ENCODE peak calls at places on chromosomes 1 and 21, in seven cellular contexts. P is psoas muscle, Y is GM06990, U is BJ, M is coronary artery, E is body of pancreas, N is cardiac fibroblast. W is an unnamed sample.

GRCh38 chr1:233394860-233395717 is 67.6 kb downstream of the MAP3K21 start:
- DNase-seq in P (no peak), Y (peak), U (peak), M (no peak), E (peak), N (peak), W (peak)

GRCh38 chr1:54284781-54285563 is 85.0 kb downstream of the MRPL37 start:
- DNase-seq in P (no peak), Y (no peak), U (no peak), M (no peak), E (no peak), N (no peak), W (no peak)

GRCh38 chr1:232057217-232057895 is 430.8 kb downstream of the DISC1 start:
- DNase-seq in P (no peak), Y (no peak), U (no peak), M (no peak), E (no peak), N (no peak), W (no peak)

GRCh38 chr21:38918629-38919346 is 113.1 kb downstream of the ETS2 start:
- DNase-seq in P (no peak), Y (no peak), U (no peak), M (peak), E (no peak), N (no peak), W (no peak)

GRCh38 chr1:81547261-81547911 is 253.3 kb upstream of the ADGRL2 start:
- DNase-seq in P (no peak), Y (no peak), U (no peak), M (no peak), E (no peak), N (no peak), W (no peak)

GRCh38 chr1:62462370-62462769 is 25.5 kb downstream of the USP1 start:
- DNase-seq in P (no peak), Y (no peak), U (no peak), M (no peak), E (no peak), N (no peak), W (no peak)

GRCh38 chr21:45365608-45366241 is 39.2 kb upstream of the COL18A1 start:
- DNase-seq in P (peak), Y (no peak), U (no peak), M (no peak), E (peak), N (peak), W (no peak)

GRCh38 chr1:199821029-199821779 is 206.3 kb upstream of the NR5A2 start:
- DNase-seq in P (no peak), Y (no peak), U (no peak), M (no peak), E (no peak), N (no peak), W (no peak)

GRCh38 chr1:198253668-198254067 is 96.9 kb downstream of the NEK7 start:
- DNase-seq in P (peak), Y (peak), U (peak), M (no peak), E (no peak), N (peak), W (peak)

GRCh38 chr21:39483917-39484316 is 32.1 kb downstream of the SH3BGR start:
- DNase-seq in P (no peak), Y (no peak), U (no peak), M (no peak), E (no peak), N (peak), W (no peak)

GRCh38 chr21:32406405-32406804 is 6.1 kb upstream of the EVA1C start:
- DNase-seq in P (no peak), Y (no peak), U (no peak), M (no peak), E (no peak), N (peak), W (no peak)

GRCh38 chr1:82445827-82446226 is 645.1 kb downstream of the ADGRL2 start:
- DNase-seq in P (no peak), Y (no peak), U (no peak), M (no peak), E (no peak), N (peak), W (no peak)

GRCh38 chr1:204453141-204453772 is 41.3 kb downstream of the PIK3C2B start:
- DNase-seq in P (no peak), Y (peak), U (no peak), M (no peak), E (no peak), N (no peak), W (peak)

GRCh38 chr1:1907098-1907736 is 7.8 kb upstream of the CALML6 start:
- DNase-seq in P (peak), Y (peak), U (no peak), M (no peak), E (peak), N (no peak), W (no peak)

GRCh38 chr1:230548357-230548756 is 93.9 kb upstream of the COG2 start:
- DNase-seq in P (no peak), Y (no peak), U (no peak), M (no peak), E (no peak), N (no peak), W (no peak)

GRCh38 chr1:197909346-197909745 is 6.9 kb downstream of the C1orf53 start:
- DNase-seq in P (no peak), Y (no peak), U (no peak), M (no peak), E (no peak), N (no peak), W (no peak)

GRCh38 chr1:90925928-90926869 is 95.6 kb downstream of the ZNF644 start:
- DNase-seq in P (no peak), Y (no peak), U (peak), M (no peak), E (no peak), N (peak), W (no peak)

GRCh38 chr1:221912230-221912629 is 170.3 kb upstream of the DUSP10 start:
- DNase-seq in P (no peak), Y (no peak), U (no peak), M (no peak), E (no peak), N (no peak), W (no peak)

DNA sequence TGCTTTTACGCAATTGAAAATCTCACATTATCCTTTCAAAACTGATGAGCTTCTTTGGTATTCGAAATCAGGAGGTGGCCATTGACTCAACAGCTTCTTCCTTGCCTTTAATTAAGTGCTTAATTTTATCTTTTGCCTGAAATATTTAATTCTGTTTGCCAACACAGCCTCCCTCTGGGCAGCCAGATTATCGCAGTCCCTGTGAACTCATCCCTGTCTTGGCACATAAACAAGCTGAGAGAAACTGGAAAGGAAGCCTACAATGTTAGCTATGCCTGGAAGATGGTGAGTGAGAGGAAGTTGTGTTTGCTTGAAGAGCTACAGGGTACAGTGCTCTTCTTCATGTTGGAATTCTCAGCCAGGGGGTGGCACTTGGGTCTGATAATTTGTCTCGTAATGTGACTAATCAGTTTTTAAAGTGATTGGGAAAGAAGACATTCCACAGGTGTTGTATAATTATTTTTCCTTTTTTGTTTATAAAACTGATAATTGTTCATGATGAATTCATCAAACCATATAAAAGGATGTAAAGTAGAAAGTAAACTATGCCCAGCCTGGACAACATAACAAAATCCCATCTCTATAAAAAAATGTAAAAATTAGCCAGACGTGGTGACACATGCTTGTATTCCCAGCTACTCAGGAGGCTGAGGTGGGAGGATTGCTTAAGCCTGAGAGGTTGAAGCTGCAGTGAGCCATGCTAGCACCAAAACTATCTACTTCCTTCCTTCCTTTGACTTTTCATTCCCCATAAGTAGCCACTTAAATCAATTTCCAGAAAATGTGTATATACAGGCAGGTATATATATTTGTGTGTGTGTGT is 90.1 kb upstream of the RAVER2 start:
- DNase-seq in P (no peak), Y (no peak), U (no peak), M (no peak), E (no peak), N (peak), W (no peak)
- TF ChIP-seq CTCF in P (peak), Y (no peak), U (peak), M (no peak), E (no peak), N (peak), W (no peak)

GRCh38 chr1:17629460-17629859 is 90.0 kb downstream of the ARHGEF10L start:
- DNase-seq in P (no peak), Y (no peak), U (no peak), M (no peak), E (no peak), N (no peak), W (no peak)
- TF ChIP-seq CTCF in P (peak), Y (peak), U (peak), M (no peak), E (no peak), N (no peak), W (no peak)

DNA sequence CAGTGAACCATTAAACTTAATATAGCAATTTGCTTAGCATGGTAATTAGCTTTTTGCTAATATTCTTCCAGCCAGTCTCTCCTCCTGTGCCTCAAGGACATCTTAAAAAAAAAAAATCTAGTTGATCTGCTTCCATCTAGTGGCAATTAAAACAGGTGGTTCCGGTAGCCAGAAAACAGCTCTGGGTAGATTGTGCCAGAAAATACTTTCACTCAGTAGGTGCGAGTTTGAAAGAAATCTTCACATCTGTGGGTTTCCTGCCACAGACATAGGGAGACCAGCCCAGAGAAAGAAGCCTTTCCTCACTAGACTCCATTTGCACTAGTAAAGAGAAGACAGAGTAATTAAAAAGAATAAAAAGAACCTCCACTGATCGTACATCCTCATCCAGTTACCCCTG is 17.1 kb downstream of the SELL start:
- DNase-seq in P (no peak), Y (no peak), U (no peak), M (no peak), E (no peak), N (no peak), W (no peak)
- TF ChIP-seq CTCF in P (no peak), Y (peak), U (no peak), M (no peak), E (no peak), N (no peak), W (no peak)

DNA sequence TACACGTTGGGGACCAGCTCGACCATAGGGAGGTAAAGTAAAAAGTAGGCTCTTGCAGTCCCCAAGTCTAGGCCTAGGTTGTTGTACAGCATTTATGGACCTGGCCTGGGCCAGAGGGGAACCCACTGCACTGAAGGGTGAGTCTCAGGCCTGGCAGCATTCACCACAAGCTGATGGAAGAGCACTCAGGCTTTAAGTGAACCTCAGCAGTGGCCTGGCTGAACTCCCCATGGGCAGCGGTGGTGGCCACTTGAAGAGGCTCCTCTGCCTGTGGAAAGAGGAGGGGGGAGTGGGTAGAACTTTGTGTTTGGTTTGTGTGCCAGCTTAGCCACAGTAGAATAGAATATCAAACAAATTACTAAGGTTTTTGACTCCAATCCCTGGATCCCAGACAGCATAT is 176.2 kb upstream of the PRMT6 start:
- DNase-seq in P (no peak), Y (no peak), U (no peak), M (no peak), E (no peak), N (no peak), W (no peak)
- TF ChIP-seq CTCF in P (no peak), Y (no peak), U (no peak), M (no peak), E (no peak), N (no peak), W (no peak)

W was measured in GM13976.